ENCODE peak calls at places on chromosomes 4 and X, in four cellular contexts. M is NCI-H1694 treated with DMSO at 0.1 percent for 48 hours; C is MCF 10A; J is activated naive CD4-positive, alpha-beta T cell treated with anti-CD3 and anti-CD28 coated beads, Interleukin-2, amount 10 ng/mL, durations not matched to agents 7 days and 5 days. V is an unnamed sample.

GRCh38 chr4:6848717-6849305 is 60.8 kb upstream of the TBC1D14 start:
- DNase-seq in M (no peak), C (no peak), J (no peak), V (no peak)

GRCh38 chr4:186204103-186204559 is 12.8 kb downstream of the CYP4V2 start:
- DNase-seq in M (no peak), C (no peak), J (peak), V (no peak)

GRCh38 chr4:7421356-7422097 is 13.2 kb downstream of the PSAPL1 start:
- DNase-seq in M (no peak), C (no peak), J (peak), V (peak)

GRCh38 chr4:78622253-78622979 is 70.8 kb downstream of the ANXA3 start:
- DNase-seq in M (no peak), C (no peak), J (no peak), V (no peak)

GRCh38 chrX:15946783-15947550 is 92.4 kb upstream of the AP1S2 start:
- DNase-seq in M (no peak), C (peak), J (no peak), V (no peak)

GRCh38 chr4:121707344-121707743 is 10.6 kb upstream of the ANXA5 start:
- DNase-seq in M (no peak), C (no peak), J (no peak), V (no peak)

GRCh38 chr4:114922582-114922912 is 190.9 kb downstream of the NDST4 start:
- DNase-seq in M (no peak), C (no peak), J (no peak), V (no peak)

GRCh38 chr4:89995824-89996223 is 101.2 kb downstream of the MMRN1 start:
- DNase-seq in M (no peak), C (no peak), J (no peak), V (no peak)

GRCh38 chr4:3335385-3335784 is 42.6 kb downstream of the RGS12 start:
- DNase-seq in M (no peak), C (no peak), J (no peak), V (no peak)